ENCODE peak calls at places on chromosome 11, in five cellular contexts. K, S, E, L and I are unnamed samples.

GRCh38 chr11:95363710-95364109 is 132.7 kb upstream of the SESN3 start:
- DNase-seq in K (peak; percentile 60), S (peak; percentile 49), L (no peak), E (peak; percentile 71), I (no peak)

GRCh38 chr11:61007383-61007970 is 36.0 kb downstream of the CD6 start:
- DNase-seq in L (peak; percentile 34), K (no peak), S (no peak), E (peak; percentile 52), I (no peak)

GRCh38 chr11:2893935-2894334 is 8.4 kb upstream of the CDKN1C start:
- DNase-seq in E (no peak), L (no peak), S (no peak), K (no peak), I (no peak)

GRCh38 chr11:1199689-1200610 is 22.9 kb upstream of the MUC5B start:
- DNase-seq in K (no peak), L (no peak), S (no peak), E (peak; percentile 28), I (no peak)

GRCh38 chr11:63837027-63837688 is 1.8 kb upstream of the MARK2 start:
- DNase-seq in E (peak; percentile 83), L (peak; percentile 81), S (peak; percentile 76), K (peak; percentile 83), I (peak; percentile 79)

GRCh38 chr11:64284962-64285884 is at the start of gene GPR137:
- DNase-seq in K (peak; percentile 87), L (peak; percentile 92), E (peak; percentile 78), S (peak; percentile 82), I (peak; percentile 90)

GRCh38 chr11:117871784-117872183 is 4.7 kb downstream of the FXYD6 start:
- DNase-seq in K (no peak), L (no peak), S (no peak), E (no peak), I (no peak)

GRCh38 chr11:57513911-57514537 is 1.5 kb downstream of the SLC43A1 start:
- DNase-seq in E (peak; percentile 57), L (no peak), K (peak; percentile 56), S (no peak), I (no peak)

GRCh38 chr11:120566176-120566575 is 54.6 kb downstream of the GRIK4 start:
- DNase-seq in E (peak; percentile 32), L (no peak), K (no peak), S (no peak), I (no peak)

GRCh38 chr11:47979378-47980092 is 824 bp upstream of the PTPRJ start:
- DNase-seq in E (peak; percentile 75), L (peak; percentile 43), K (no peak), S (peak; percentile 18), I (no peak)
- H3K27ac ChIP-seq in E (no peak overlapping the region), L (peak overlapping the region; percentile 14), K (no peak overlapping the region), S (peak overlapping the region; percentile 80), I (no peak overlapping the region)

DNA sequence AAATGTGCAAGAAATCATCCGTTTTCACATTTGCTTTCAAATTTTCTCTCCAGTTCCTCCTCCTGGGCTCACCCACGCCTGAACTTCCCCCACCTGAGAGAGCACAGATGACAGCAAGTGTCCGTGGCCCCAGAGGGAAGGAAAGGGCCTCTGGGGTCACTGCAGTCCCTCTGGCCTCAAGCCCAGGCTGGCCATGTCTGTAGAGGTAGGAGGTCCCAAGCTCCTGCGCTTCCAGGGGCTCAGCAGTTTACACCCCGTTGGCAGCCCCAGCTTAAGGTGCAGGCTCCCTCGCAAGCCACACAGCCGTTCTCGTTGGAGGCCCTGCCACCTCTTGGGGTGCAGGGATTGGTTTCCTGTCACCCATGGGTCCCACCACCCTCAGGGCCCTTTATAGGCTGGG is 40.4 kb upstream of the PRDM11 start:
- DNase-seq in K (no peak), S (no peak), L (no peak), E (no peak), I (no peak)
- H3K4me2 ChIP-seq in K (no peak overlapping the region), S (no peak overlapping the region), L (no peak overlapping the region), E (no peak overlapping the region), I (no peak overlapping the region)

DNA sequence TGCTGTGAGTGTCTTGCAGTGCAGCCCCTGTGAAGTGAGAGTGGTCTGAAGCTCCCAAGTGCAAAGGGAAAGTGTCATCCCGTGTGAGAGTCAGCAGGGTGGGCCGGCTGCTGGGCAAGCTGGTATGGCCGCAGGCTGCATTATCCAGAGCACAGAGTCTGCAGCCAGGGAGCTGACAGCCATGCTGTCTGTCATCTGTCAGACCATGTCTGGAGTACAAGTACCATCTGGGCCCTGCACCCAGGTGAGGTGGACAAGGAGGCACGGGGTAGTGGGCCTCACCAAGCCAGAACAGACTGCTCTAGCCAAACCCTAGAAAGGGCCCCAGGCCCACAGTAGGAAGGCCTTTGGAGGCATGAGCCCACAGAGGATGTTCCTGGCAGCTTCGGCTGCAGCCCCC is 20.2 kb downstream of the LMO1 start:
- DNase-seq in E (no peak), K (no peak), L (no peak), S (no peak), I (no peak)
- H3K27ac ChIP-seq in E (no peak overlapping the region), K (no peak overlapping the region), L (no peak overlapping the region), S (no peak overlapping the region), I (no peak overlapping the region)

GRCh38 chr11:131897976-131898375 is 527.6 kb downstream of the NTM start:
- DNase-seq in S (no peak), L (no peak), E (no peak), K (no peak), I (no peak)

GRCh38 chr11:131895865-131896264 is 525.5 kb downstream of the NTM start:
- DNase-seq in E (no peak), S (no peak), L (no peak), K (no peak), I (no peak)

GRCh38 chr11:131897247-131897646 is 526.8 kb downstream of the NTM start:
- DNase-seq in L (no peak), E (no peak), S (no peak), K (no peak), I (no peak)

GRCh38 chr11:131899954-131900580 is 529.7 kb downstream of the NTM start:
- DNase-seq in S (no peak), K (no peak), L (no peak), E (no peak), I (no peak)

DNA sequence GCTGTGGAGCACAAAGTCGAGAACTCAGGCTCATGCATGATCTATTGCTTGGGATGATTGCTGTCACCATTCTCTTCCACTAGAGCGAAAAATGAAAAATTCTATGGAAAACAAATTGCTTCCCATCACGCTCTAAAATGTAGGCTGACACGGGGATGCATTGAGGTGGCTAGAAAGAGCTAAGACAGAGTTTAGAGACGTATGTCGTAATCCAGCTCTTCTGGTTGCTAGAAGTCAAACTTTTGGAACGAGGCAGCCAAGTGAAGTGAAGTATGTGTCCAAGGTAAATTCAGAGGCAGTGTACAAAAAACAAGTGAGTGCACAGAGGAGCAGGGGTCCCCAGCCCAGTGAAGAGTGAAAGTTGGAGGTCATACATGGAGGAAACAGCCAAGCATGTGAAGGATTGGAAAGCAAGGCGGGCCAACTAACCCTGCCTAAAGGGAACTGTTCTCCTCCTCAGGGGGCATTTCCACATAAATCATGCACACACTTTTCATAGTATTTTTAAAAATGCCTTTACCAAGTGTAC is 528.5 kb downstream of the NTM start:
- DNase-seq in K (no peak), S (no peak), E (no peak), L (no peak), I (no peak)
- H3K4me2 ChIP-seq in K (no peak overlapping the region), S (no peak overlapping the region), E (no peak overlapping the region), L (no peak overlapping the region), I (no peak overlapping the region)

DNA sequence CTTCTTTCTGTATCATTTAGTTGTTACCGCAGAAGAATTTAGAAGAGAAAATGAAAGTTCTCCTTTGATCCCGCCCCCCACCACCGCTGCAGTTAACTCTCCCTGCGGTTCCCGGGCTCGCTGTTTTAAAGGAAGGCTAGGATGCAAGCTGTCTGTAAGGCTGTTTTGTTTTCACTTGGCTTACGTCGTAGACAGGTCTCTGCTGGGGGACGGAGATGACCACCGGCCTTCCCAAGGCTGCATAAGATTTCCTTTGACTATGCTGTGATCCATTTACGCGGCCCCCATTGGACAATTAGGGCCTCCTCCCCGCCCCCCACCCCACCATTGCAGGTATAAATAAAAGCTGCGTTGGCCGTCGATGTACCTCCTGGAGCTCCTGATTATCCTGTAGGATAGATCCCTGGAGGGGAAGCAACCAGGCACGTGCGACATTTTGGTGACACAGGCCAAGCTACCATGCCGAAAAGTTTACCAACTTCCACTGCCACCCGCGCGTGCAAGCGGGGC is 1.4 kb upstream of the CPT1A start:
- DNase-seq in K (no peak), S (no peak), E (no peak), L (peak; percentile 27), I (peak; percentile 79)
- H3K27ac ChIP-seq in K (no peak overlapping the region), S (no peak overlapping the region), E (no peak overlapping the region), L (no peak overlapping the region), I (peak overlapping the region; percentile 65)

DNA sequence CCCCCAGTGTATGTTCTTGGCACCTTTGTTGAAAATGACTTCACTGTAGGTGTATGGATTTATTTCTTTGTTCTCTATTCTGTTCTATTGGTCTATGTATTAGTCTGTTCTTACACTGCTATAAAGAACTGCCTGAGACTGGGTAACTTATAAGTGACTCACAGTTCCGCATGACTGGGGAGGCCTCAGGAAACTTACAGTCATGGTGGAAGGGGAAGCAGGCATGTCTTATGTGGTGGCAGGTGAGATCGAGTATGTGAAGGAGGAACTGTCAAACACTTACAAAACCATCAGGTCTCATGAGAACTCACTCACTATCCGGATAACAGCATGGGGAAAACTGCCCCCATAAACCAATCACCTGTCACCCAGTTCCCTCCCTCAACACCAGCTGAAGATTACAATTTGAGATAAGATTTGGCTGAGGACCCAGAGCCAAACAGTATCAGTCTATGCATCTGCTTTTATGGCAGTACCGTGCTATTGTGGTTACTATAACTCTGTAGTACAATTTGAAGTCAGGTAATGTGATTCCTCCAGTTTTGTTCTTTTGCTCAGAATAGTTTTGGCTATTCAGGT is 836.2 kb downstream of the DLG2 start:
- DNase-seq in S (no peak), E (no peak), L (no peak), K (no peak), I (no peak)
- H3K4me2 ChIP-seq in S (no peak overlapping the region), E (no peak overlapping the region), L (no peak overlapping the region), K (no peak overlapping the region), I (no peak overlapping the region)

GRCh38 chr11:47725445-47726442 is 10.6 kb upstream of the AGBL2 start:
- DNase-seq in S (no peak), E (no peak), L (no peak), K (no peak), I (no peak)
- H3K27ac ChIP-seq in S (no peak overlapping the region), E (no peak overlapping the region), L (no peak overlapping the region), K (no peak overlapping the region), I (no peak overlapping the region)